ENCODE peak calls at places on chromosomes 16 and 17, in ten cellular contexts. One of them, this sample, is unnamed.

GRCh38 chr17:76547183-76547641 is 7.4 kb downstream of the PRCD start:
- DNase-seq in cardiac muscle cell: peak
- DNase-seq in AG04450: no peak
- DNase-seq in substantia nigra: peak
- DNase-seq in A673: peak
- DNase-seq in SJSA1: peak
- DNase-seq in suprapubic skin: peak
- DNase-seq in neural progenitor cell: peak
- DNase-seq in H9: peak
- DNase-seq in body of pancreas: peak
- DNase-seq in this sample: no peak

GRCh38 chr16:16143038-16143763 is 80.1 kb downstream of the ABCC6 start:
- DNase-seq in body of pancreas: peak
- DNase-seq in suprapubic skin: no peak
- DNase-seq in neural progenitor cell: peak
- DNase-seq in substantia nigra: no peak
- DNase-seq in H9: peak
- DNase-seq in A673: peak
- DNase-seq in SJSA1: no peak
- DNase-seq in cardiac muscle cell: no peak
- DNase-seq in AG04450: no peak
- DNase-seq in this sample: no peak

GRCh38 chr17:78568494-78569115 is 8.6 kb downstream of the DNAH17 start:
- DNase-seq in SJSA1: no peak
- DNase-seq in neural progenitor cell: no peak
- DNase-seq in cardiac muscle cell: peak
- DNase-seq in H9: no peak
- DNase-seq in substantia nigra: no peak
- DNase-seq in body of pancreas: no peak
- DNase-seq in A673: no peak
- DNase-seq in suprapubic skin: no peak
- DNase-seq in AG04450: no peak
- DNase-seq in this sample: no peak

GRCh38 chr16:63426275-63426870 is 1390.1 kb upstream of the CDH8 start:
- DNase-seq in suprapubic skin: no peak
- DNase-seq in body of pancreas: no peak
- DNase-seq in SJSA1: no peak
- DNase-seq in H9: no peak
- DNase-seq in cardiac muscle cell: peak
- DNase-seq in substantia nigra: no peak
- DNase-seq in AG04450: no peak
- DNase-seq in A673: peak
- DNase-seq in neural progenitor cell: no peak
- DNase-seq in this sample: no peak

GRCh38 chr17:65191805-65192740 is 54.9 kb downstream of the RGS9 start:
- DNase-seq in cardiac muscle cell: peak
- DNase-seq in H9: no peak
- DNase-seq in body of pancreas: no peak
- DNase-seq in neural progenitor cell: no peak
- DNase-seq in AG04450: no peak
- DNase-seq in substantia nigra: no peak
- DNase-seq in A673: peak
- DNase-seq in suprapubic skin: no peak
- DNase-seq in SJSA1: no peak
- DNase-seq in this sample: peak

GRCh38 chr17:65633146-65633881 is 71.9 kb upstream of the AXIN2 start:
- DNase-seq in neural progenitor cell: no peak
- DNase-seq in AG04450: no peak
- DNase-seq in A673: no peak
- DNase-seq in suprapubic skin: no peak
- DNase-seq in H9: no peak
- DNase-seq in cardiac muscle cell: no peak
- DNase-seq in body of pancreas: no peak
- DNase-seq in SJSA1: no peak
- DNase-seq in substantia nigra: no peak
- DNase-seq in this sample: no peak

GRCh38 chr17:49465352-49465751 is 29.7 kb upstream of the NGFR start:
- DNase-seq in cardiac muscle cell: no peak
- DNase-seq in SJSA1: no peak
- DNase-seq in A673: no peak
- DNase-seq in substantia nigra: no peak
- DNase-seq in AG04450: no peak
- DNase-seq in H9: no peak
- DNase-seq in body of pancreas: no peak
- DNase-seq in neural progenitor cell: no peak
- DNase-seq in suprapubic skin: no peak
- DNase-seq in this sample: no peak

GRCh38 chr16:64983983-64984382 is 137.9 kb downstream of the CDH11 start:
- DNase-seq in neural progenitor cell: peak
- DNase-seq in AG04450: peak
- DNase-seq in substantia nigra: peak
- DNase-seq in cardiac muscle cell: peak
- DNase-seq in H9: peak
- DNase-seq in A673: peak
- DNase-seq in suprapubic skin: no peak
- DNase-seq in body of pancreas: peak
- DNase-seq in SJSA1: peak
- DNase-seq in this sample: no peak

GRCh38 chr17:42129109-42129837 is 6.7 kb downstream of the HSPB9 start:
- DNase-seq in substantia nigra: no peak
- DNase-seq in H9: no peak
- DNase-seq in suprapubic skin: no peak
- DNase-seq in neural progenitor cell: no peak
- DNase-seq in AG04450: no peak
- DNase-seq in cardiac muscle cell: no peak
- DNase-seq in A673: no peak
- DNase-seq in SJSA1: no peak
- DNase-seq in body of pancreas: no peak
- DNase-seq in this sample: no peak

GRCh38 chr17:40820228-40820838 is 2.1 kb downstream of the KRT10 start:
- DNase-seq in body of pancreas: no peak
- DNase-seq in cardiac muscle cell: no peak
- DNase-seq in AG04450: no peak
- DNase-seq in suprapubic skin: no peak
- DNase-seq in A673: no peak
- DNase-seq in neural progenitor cell: no peak
- DNase-seq in substantia nigra: no peak
- DNase-seq in SJSA1: no peak
- DNase-seq in H9: no peak
- DNase-seq in this sample: no peak

GRCh38 chr16:85412911-85413520 is 200.1 kb upstream of the GSE1 start:
- DNase-seq in AG04450: no peak
- DNase-seq in suprapubic skin: no peak
- DNase-seq in H9: no peak
- DNase-seq in neural progenitor cell: no peak
- DNase-seq in substantia nigra: no peak
- DNase-seq in SJSA1: peak
- DNase-seq in A673: no peak
- DNase-seq in cardiac muscle cell: no peak
- DNase-seq in body of pancreas: no peak
- DNase-seq in this sample: no peak

GRCh38 chr17:50480142-50480764 is 1.6 kb downstream of the RSAD1 start:
- DNase-seq in SJSA1: no peak
- DNase-seq in H9: no peak
- DNase-seq in A673: no peak
- DNase-seq in cardiac muscle cell: no peak
- DNase-seq in neural progenitor cell: no peak
- DNase-seq in body of pancreas: no peak
- DNase-seq in AG04450: no peak
- DNase-seq in suprapubic skin: no peak
- DNase-seq in substantia nigra: no peak
- DNase-seq in this sample: no peak

GRCh38 chr16:81376880-81377279 is 62.1 kb downstream of the GAN start:
- DNase-seq in substantia nigra: peak
- DNase-seq in body of pancreas: no peak
- DNase-seq in suprapubic skin: no peak
- DNase-seq in H9: no peak
- DNase-seq in AG04450: no peak
- DNase-seq in neural progenitor cell: no peak
- DNase-seq in A673: no peak
- DNase-seq in SJSA1: no peak
- DNase-seq in cardiac muscle cell: peak
- DNase-seq in this sample: peak

GRCh38 chr16:1398826-1399581 is 15.5 kb downstream of the UNKL start:
- DNase-seq in AG04450: no peak
- DNase-seq in neural progenitor cell: no peak
- DNase-seq in body of pancreas: no peak
- DNase-seq in SJSA1: no peak
- DNase-seq in A673: no peak
- DNase-seq in substantia nigra: no peak
- DNase-seq in suprapubic skin: no peak
- DNase-seq in H9: no peak
- DNase-seq in cardiac muscle cell: no peak
- DNase-seq in this sample: no peak
- H3K27ac ChIP-seq in AG04450: no peak
- H3K27ac ChIP-seq in neural progenitor cell: no peak
- H3K27ac ChIP-seq in body of pancreas: no peak
- H3K27ac ChIP-seq in SJSA1: no peak
- H3K27ac ChIP-seq in A673: no peak
- H3K27ac ChIP-seq in substantia nigra: no peak
- H3K27ac ChIP-seq in suprapubic skin: no peak
- H3K27ac ChIP-seq in H9: no peak
- H3K27ac ChIP-seq in cardiac muscle cell: no peak
- H3K27ac ChIP-seq in this sample: no peak

GRCh38 chr17:8360260-8360659 is 16.2 kb downstream of the KRABD2 start:
- DNase-seq in suprapubic skin: no peak
- DNase-seq in neural progenitor cell: no peak
- DNase-seq in AG04450: no peak
- DNase-seq in H9: no peak
- DNase-seq in SJSA1: no peak
- DNase-seq in body of pancreas: no peak
- DNase-seq in cardiac muscle cell: no peak
- DNase-seq in substantia nigra: no peak
- DNase-seq in A673: peak
- DNase-seq in this sample: no peak

GRCh38 chr17:8365143-8365542 is 11.4 kb downstream of the KRABD2 start:
- DNase-seq in substantia nigra: no peak
- DNase-seq in H9: no peak
- DNase-seq in A673: no peak
- DNase-seq in body of pancreas: no peak
- DNase-seq in neural progenitor cell: no peak
- DNase-seq in SJSA1: no peak
- DNase-seq in AG04450: no peak
- DNase-seq in cardiac muscle cell: peak
- DNase-seq in suprapubic skin: no peak
- DNase-seq in this sample: no peak

GRCh38 chr17:8360751-8361150 is 15.8 kb downstream of the KRABD2 start:
- DNase-seq in AG04450: no peak
- DNase-seq in A673: no peak
- DNase-seq in SJSA1: no peak
- DNase-seq in H9: no peak
- DNase-seq in neural progenitor cell: no peak
- DNase-seq in suprapubic skin: no peak
- DNase-seq in substantia nigra: no peak
- DNase-seq in cardiac muscle cell: no peak
- DNase-seq in body of pancreas: no peak
- DNase-seq in this sample: no peak

GRCh38 chr17:8359769-8360168 is 16.7 kb downstream of the KRABD2 start:
- DNase-seq in neural progenitor cell: no peak
- DNase-seq in AG04450: peak
- DNase-seq in H9: no peak
- DNase-seq in substantia nigra: no peak
- DNase-seq in A673: peak
- DNase-seq in suprapubic skin: no peak
- DNase-seq in body of pancreas: no peak
- DNase-seq in cardiac muscle cell: peak
- DNase-seq in SJSA1: no peak
- DNase-seq in this sample: no peak

GRCh38 chr17:8362651-8363332 is 13.7 kb downstream of the KRABD2 start:
- DNase-seq in body of pancreas: no peak
- DNase-seq in suprapubic skin: no peak
- DNase-seq in AG04450: no peak
- DNase-seq in H9: no peak
- DNase-seq in neural progenitor cell: no peak
- DNase-seq in substantia nigra: no peak
- DNase-seq in A673: no peak
- DNase-seq in cardiac muscle cell: no peak
- DNase-seq in SJSA1: no peak
- DNase-seq in this sample: no peak
- H3K27ac ChIP-seq in body of pancreas: no peak
- H3K27ac ChIP-seq in suprapubic skin: no peak
- H3K27ac ChIP-seq in AG04450: no peak
- H3K27ac ChIP-seq in H9: no peak
- H3K27ac ChIP-seq in neural progenitor cell: no peak
- H3K27ac ChIP-seq in substantia nigra: no peak
- H3K27ac ChIP-seq in A673: no peak
- H3K27ac ChIP-seq in cardiac muscle cell: no peak
- H3K27ac ChIP-seq in SJSA1: no peak
- H3K27ac ChIP-seq in this sample: no peak

GRCh38 chr16:89996178-89996489 is 23.1 kb downstream of the DBNDD1 start:
- DNase-seq in neural progenitor cell: no peak
- DNase-seq in body of pancreas: no peak
- DNase-seq in suprapubic skin: no peak
- DNase-seq in substantia nigra: no peak
- DNase-seq in H9: no peak
- DNase-seq in A673: no peak
- DNase-seq in SJSA1: no peak
- DNase-seq in cardiac muscle cell: no peak
- DNase-seq in AG04450: no peak
- DNase-seq in this sample: no peak
- H3K27ac ChIP-seq in neural progenitor cell: no peak
- H3K27ac ChIP-seq in body of pancreas: peak
- H3K27ac ChIP-seq in suprapubic skin: peak
- H3K27ac ChIP-seq in substantia nigra: peak
- H3K27ac ChIP-seq in H9: peak
- H3K27ac ChIP-seq in A673: peak
- H3K27ac ChIP-seq in SJSA1: peak
- H3K27ac ChIP-seq in cardiac muscle cell: peak
- H3K27ac ChIP-seq in AG04450: peak
- H3K27ac ChIP-seq in this sample: peak

GRCh38 chr16:4766875-4767628 is at the start of gene ZNF500:
- DNase-seq in substantia nigra: peak
- DNase-seq in H9: peak
- DNase-seq in A673: peak
- DNase-seq in AG04450: peak
- DNase-seq in suprapubic skin: peak
- DNase-seq in body of pancreas: peak
- DNase-seq in neural progenitor cell: peak
- DNase-seq in cardiac muscle cell: peak
- DNase-seq in SJSA1: peak
- DNase-seq in this sample: peak

GRCh38 chr16:4768549-4769305 is 1.8 kb upstream of the ZNF500 start:
- DNase-seq in AG04450: peak
- DNase-seq in substantia nigra: peak
- DNase-seq in suprapubic skin: peak
- DNase-seq in SJSA1: peak
- DNase-seq in A673: peak
- DNase-seq in neural progenitor cell: peak
- DNase-seq in H9: peak
- DNase-seq in body of pancreas: peak
- DNase-seq in cardiac muscle cell: peak
- DNase-seq in this sample: peak

GRCh38 chr16:4767872-4768548 is 1.0 kb upstream of the ZNF500 start:
- DNase-seq in H9: no peak
- DNase-seq in substantia nigra: no peak
- DNase-seq in AG04450: no peak
- DNase-seq in cardiac muscle cell: peak
- DNase-seq in neural progenitor cell: no peak
- DNase-seq in SJSA1: no peak
- DNase-seq in A673: peak
- DNase-seq in body of pancreas: peak
- DNase-seq in suprapubic skin: no peak
- DNase-seq in this sample: peak

GRCh38 chr16:4771646-4772045 is 4.7 kb upstream of the ZNF500 start:
- DNase-seq in substantia nigra: no peak
- DNase-seq in A673: no peak
- DNase-seq in SJSA1: no peak
- DNase-seq in suprapubic skin: no peak
- DNase-seq in AG04450: no peak
- DNase-seq in cardiac muscle cell: no peak
- DNase-seq in body of pancreas: no peak
- DNase-seq in H9: no peak
- DNase-seq in neural progenitor cell: no peak
- DNase-seq in this sample: no peak

GRCh38 chr16:4769306-4769638 is 2.3 kb upstream of the ZNF500 start:
- DNase-seq in SJSA1: no peak
- DNase-seq in A673: no peak
- DNase-seq in suprapubic skin: no peak
- DNase-seq in body of pancreas: no peak
- DNase-seq in cardiac muscle cell: no peak
- DNase-seq in substantia nigra: no peak
- DNase-seq in AG04450: no peak
- DNase-seq in H9: no peak
- DNase-seq in neural progenitor cell: no peak
- DNase-seq in this sample: no peak
- H3K27ac ChIP-seq in SJSA1: no peak
- H3K27ac ChIP-seq in A673: peak
- H3K27ac ChIP-seq in suprapubic skin: no peak
- H3K27ac ChIP-seq in body of pancreas: no peak
- H3K27ac ChIP-seq in cardiac muscle cell: peak
- H3K27ac ChIP-seq in substantia nigra: peak
- H3K27ac ChIP-seq in AG04450: no peak
- H3K27ac ChIP-seq in H9: no peak
- H3K27ac ChIP-seq in neural progenitor cell: no peak
- H3K27ac ChIP-seq in this sample: no peak

This sample was measured in HCT116.